ENCODE peak calls at places on chromosomes 13 and 19, in nine cellular contexts. One of them, this sample, is unnamed.

GRCh38 chr13:50612717-50613116 is 230.8 kb downstream of the DLEU7 start:
- DNase-seq in A673: no peak
- DNase-seq in mucosa of descending colon: no peak
- DNase-seq in CD4-positive, CD25-positive, alpha-beta regulatory T cell: no peak
- DNase-seq in RWPE2: no peak
- DNase-seq in fibroblast of lung: no peak
- DNase-seq in fibroblast of the aortic adventitia: no peak
- DNase-seq in neuronal stem cell: no peak
- DNase-seq in HAP-1: no peak
- DNase-seq in this sample: no peak

GRCh38 chr13:45105895-45106294 is 14.4 kb upstream of the GTF2F2 start:
- DNase-seq in A673: no peak
- DNase-seq in mucosa of descending colon: no peak
- DNase-seq in CD4-positive, CD25-positive, alpha-beta regulatory T cell: no peak
- DNase-seq in RWPE2: no peak
- DNase-seq in fibroblast of lung: peak
- DNase-seq in fibroblast of the aortic adventitia: no peak
- DNase-seq in neuronal stem cell: no peak
- DNase-seq in HAP-1: no peak
- DNase-seq in this sample: no peak

GRCh38 chr19:12733369-12733896 is 1.1 kb downstream of the TRIR start:
- DNase-seq in A673: peak
- DNase-seq in mucosa of descending colon: no peak
- DNase-seq in CD4-positive, CD25-positive, alpha-beta regulatory T cell: peak
- DNase-seq in RWPE2: no peak
- DNase-seq in fibroblast of lung: peak
- DNase-seq in fibroblast of the aortic adventitia: peak
- DNase-seq in neuronal stem cell: peak
- DNase-seq in HAP-1: peak
- DNase-seq in this sample: no peak

GRCh38 chr19:42850981-42851717 is 28.4 kb downstream of the PSG1 start:
- DNase-seq in A673: peak
- DNase-seq in mucosa of descending colon: no peak
- DNase-seq in CD4-positive, CD25-positive, alpha-beta regulatory T cell: no peak
- DNase-seq in RWPE2: peak
- DNase-seq in fibroblast of lung: peak
- DNase-seq in fibroblast of the aortic adventitia: peak
- DNase-seq in neuronal stem cell: no peak
- DNase-seq in HAP-1: no peak
- DNase-seq in this sample: no peak

GRCh38 chr13:72166102-72166660 is 299.2 kb upstream of the DACH1 start:
- DNase-seq in A673: no peak
- DNase-seq in mucosa of descending colon: no peak
- DNase-seq in CD4-positive, CD25-positive, alpha-beta regulatory T cell: no peak
- DNase-seq in RWPE2: no peak
- DNase-seq in fibroblast of lung: no peak
- DNase-seq in fibroblast of the aortic adventitia: no peak
- DNase-seq in neuronal stem cell: no peak
- DNase-seq in HAP-1: no peak
- DNase-seq in this sample: no peak

GRCh38 chr19:1882786-1883692 is 2.3 kb downstream of the ABHD17A start:
- DNase-seq in A673: no peak
- DNase-seq in mucosa of descending colon: no peak
- DNase-seq in CD4-positive, CD25-positive, alpha-beta regulatory T cell: no peak
- DNase-seq in RWPE2: no peak
- DNase-seq in fibroblast of lung: no peak
- DNase-seq in fibroblast of the aortic adventitia: no peak
- DNase-seq in neuronal stem cell: no peak
- DNase-seq in HAP-1: no peak
- DNase-seq in this sample: no peak

GRCh38 chr13:44048326-44048725 is 168.6 kb downstream of the LACC1 start:
- DNase-seq in A673: peak
- DNase-seq in mucosa of descending colon: no peak
- DNase-seq in CD4-positive, CD25-positive, alpha-beta regulatory T cell: no peak
- DNase-seq in RWPE2: no peak
- DNase-seq in fibroblast of lung: peak
- DNase-seq in fibroblast of the aortic adventitia: peak
- DNase-seq in neuronal stem cell: no peak
- DNase-seq in HAP-1: no peak
- DNase-seq in this sample: no peak

GRCh38 chr19:1171755-1172352 is 2.2 kb downstream of the SBNO2 start:
- DNase-seq in A673: peak
- DNase-seq in mucosa of descending colon: peak
- DNase-seq in CD4-positive, CD25-positive, alpha-beta regulatory T cell: no peak
- DNase-seq in RWPE2: peak
- DNase-seq in fibroblast of lung: no peak
- DNase-seq in fibroblast of the aortic adventitia: peak
- DNase-seq in neuronal stem cell: no peak
- DNase-seq in HAP-1: no peak
- DNase-seq in this sample: no peak

GRCh38 chr19:53903055-53903680 is 5.9 kb upstream of the CACNG7 start:
- DNase-seq in A673: peak
- DNase-seq in mucosa of descending colon: no peak
- DNase-seq in CD4-positive, CD25-positive, alpha-beta regulatory T cell: peak
- DNase-seq in RWPE2: no peak
- DNase-seq in fibroblast of lung: peak
- DNase-seq in fibroblast of the aortic adventitia: peak
- DNase-seq in neuronal stem cell: peak
- DNase-seq in HAP-1: no peak
- DNase-seq in this sample: no peak

GRCh38 chr13:28327761-28328607 is 166.9 kb downstream of the FLT1 start:
- DNase-seq in A673: no peak
- DNase-seq in mucosa of descending colon: no peak
- DNase-seq in CD4-positive, CD25-positive, alpha-beta regulatory T cell: no peak
- DNase-seq in RWPE2: no peak
- DNase-seq in fibroblast of lung: no peak
- DNase-seq in fibroblast of the aortic adventitia: peak
- DNase-seq in neuronal stem cell: no peak
- DNase-seq in HAP-1: no peak
- DNase-seq in this sample: no peak

GRCh38 chr19:1807695-1808394 is 4.2 kb downstream of the ATP8B3 start:
- DNase-seq in A673: no peak
- DNase-seq in mucosa of descending colon: peak
- DNase-seq in CD4-positive, CD25-positive, alpha-beta regulatory T cell: no peak
- DNase-seq in RWPE2: no peak
- DNase-seq in fibroblast of lung: no peak
- DNase-seq in fibroblast of the aortic adventitia: no peak
- DNase-seq in neuronal stem cell: no peak
- DNase-seq in HAP-1: no peak
- DNase-seq in this sample: no peak

GRCh38 chr19:46828484-46828883 is 22.2 kb downstream of the AP2S1 start:
- DNase-seq in A673: no peak
- DNase-seq in mucosa of descending colon: no peak
- DNase-seq in CD4-positive, CD25-positive, alpha-beta regulatory T cell: no peak
- DNase-seq in RWPE2: no peak
- DNase-seq in fibroblast of lung: peak
- DNase-seq in fibroblast of the aortic adventitia: no peak
- DNase-seq in neuronal stem cell: no peak
- DNase-seq in HAP-1: no peak
- DNase-seq in this sample: no peak

GRCh38 chr19:55688422-55689218 is 13.6 kb downstream of the EPN1 start:
- DNase-seq in A673: no peak
- DNase-seq in mucosa of descending colon: peak
- DNase-seq in CD4-positive, CD25-positive, alpha-beta regulatory T cell: no peak
- DNase-seq in RWPE2: peak
- DNase-seq in fibroblast of lung: no peak
- DNase-seq in fibroblast of the aortic adventitia: no peak
- DNase-seq in neuronal stem cell: no peak
- DNase-seq in HAP-1: no peak
- DNase-seq in this sample: peak

GRCh38 chr13:44101347-44102083 is 221.8 kb downstream of the LACC1 start:
- DNase-seq in A673: no peak
- DNase-seq in mucosa of descending colon: no peak
- DNase-seq in CD4-positive, CD25-positive, alpha-beta regulatory T cell: no peak
- DNase-seq in RWPE2: no peak
- DNase-seq in fibroblast of lung: no peak
- DNase-seq in fibroblast of the aortic adventitia: no peak
- DNase-seq in neuronal stem cell: no peak
- DNase-seq in HAP-1: no peak
- DNase-seq in this sample: no peak

GRCh38 chr19:23116802-23117571 is at the start of gene ZNF730:
- DNase-seq in A673: peak
- DNase-seq in mucosa of descending colon: peak
- DNase-seq in CD4-positive, CD25-positive, alpha-beta regulatory T cell: peak
- DNase-seq in RWPE2: peak
- DNase-seq in fibroblast of lung: peak
- DNase-seq in fibroblast of the aortic adventitia: peak
- DNase-seq in neuronal stem cell: peak
- DNase-seq in HAP-1: peak
- DNase-seq in this sample: peak

GRCh38 chr13:66618702-66619101 is 611.4 kb downstream of the PCDH9 start:
- DNase-seq in A673: peak
- DNase-seq in mucosa of descending colon: no peak
- DNase-seq in CD4-positive, CD25-positive, alpha-beta regulatory T cell: no peak
- DNase-seq in RWPE2: no peak
- DNase-seq in fibroblast of lung: peak
- DNase-seq in fibroblast of the aortic adventitia: peak
- DNase-seq in neuronal stem cell: no peak
- DNase-seq in HAP-1: peak
- DNase-seq in this sample: no peak

GRCh38 chr19:4326837-4327251 is 11.8 kb downstream of the STAP2 start:
- DNase-seq in A673: peak
- DNase-seq in mucosa of descending colon: no peak
- DNase-seq in CD4-positive, CD25-positive, alpha-beta regulatory T cell: no peak
- DNase-seq in RWPE2: no peak
- DNase-seq in fibroblast of lung: no peak
- DNase-seq in fibroblast of the aortic adventitia: no peak
- DNase-seq in neuronal stem cell: peak
- DNase-seq in HAP-1: no peak
- DNase-seq in this sample: no peak
- H3K4me3 ChIP-seq in A673: peak
- H3K4me3 ChIP-seq in mucosa of descending colon: no peak
- H3K4me3 ChIP-seq in CD4-positive, CD25-positive, alpha-beta regulatory T cell: no peak
- H3K4me3 ChIP-seq in RWPE2: no peak
- H3K4me3 ChIP-seq in fibroblast of lung: no peak
- H3K4me3 ChIP-seq in fibroblast of the aortic adventitia: no peak
- H3K4me3 ChIP-seq in neuronal stem cell: no peak
- H3K4me3 ChIP-seq in HAP-1: peak
- H3K4me3 ChIP-seq in this sample: no peak

GRCh38 chr13:42875448-42876269 is 94.3 kb downstream of the FAM216B start:
- DNase-seq in A673: peak
- DNase-seq in mucosa of descending colon: no peak
- DNase-seq in CD4-positive, CD25-positive, alpha-beta regulatory T cell: no peak
- DNase-seq in RWPE2: no peak
- DNase-seq in fibroblast of lung: peak
- DNase-seq in fibroblast of the aortic adventitia: peak
- DNase-seq in neuronal stem cell: peak
- DNase-seq in HAP-1: peak
- DNase-seq in this sample: no peak

GRCh38 chr13:42876810-42877550 is 95.6 kb downstream of the FAM216B start:
- DNase-seq in A673: no peak
- DNase-seq in mucosa of descending colon: no peak
- DNase-seq in CD4-positive, CD25-positive, alpha-beta regulatory T cell: no peak
- DNase-seq in RWPE2: no peak
- DNase-seq in fibroblast of lung: peak
- DNase-seq in fibroblast of the aortic adventitia: peak
- DNase-seq in neuronal stem cell: no peak
- DNase-seq in HAP-1: no peak
- DNase-seq in this sample: no peak

GRCh38 chr13:42878721-42879120 is 97.3 kb downstream of the FAM216B start:
- DNase-seq in A673: no peak
- DNase-seq in mucosa of descending colon: no peak
- DNase-seq in CD4-positive, CD25-positive, alpha-beta regulatory T cell: no peak
- DNase-seq in RWPE2: no peak
- DNase-seq in fibroblast of lung: no peak
- DNase-seq in fibroblast of the aortic adventitia: peak
- DNase-seq in neuronal stem cell: no peak
- DNase-seq in HAP-1: no peak
- DNase-seq in this sample: no peak

GRCh38 chr13:42873081-42873480 is 91.7 kb downstream of the FAM216B start:
- DNase-seq in A673: no peak
- DNase-seq in mucosa of descending colon: no peak
- DNase-seq in CD4-positive, CD25-positive, alpha-beta regulatory T cell: no peak
- DNase-seq in RWPE2: no peak
- DNase-seq in fibroblast of lung: no peak
- DNase-seq in fibroblast of the aortic adventitia: no peak
- DNase-seq in neuronal stem cell: no peak
- DNase-seq in HAP-1: no peak
- DNase-seq in this sample: no peak

GRCh38 chr13:42876270-42876714 is 94.9 kb downstream of the FAM216B start:
- DNase-seq in A673: no peak
- DNase-seq in mucosa of descending colon: no peak
- DNase-seq in CD4-positive, CD25-positive, alpha-beta regulatory T cell: no peak
- DNase-seq in RWPE2: no peak
- DNase-seq in fibroblast of lung: no peak
- DNase-seq in fibroblast of the aortic adventitia: no peak
- DNase-seq in neuronal stem cell: no peak
- DNase-seq in HAP-1: no peak
- DNase-seq in this sample: no peak
- H3K4me3 ChIP-seq in A673: no peak
- H3K4me3 ChIP-seq in mucosa of descending colon: no peak
- H3K4me3 ChIP-seq in CD4-positive, CD25-positive, alpha-beta regulatory T cell: no peak
- H3K4me3 ChIP-seq in RWPE2: no peak
- H3K4me3 ChIP-seq in fibroblast of lung: no peak
- H3K4me3 ChIP-seq in fibroblast of the aortic adventitia: no peak
- H3K4me3 ChIP-seq in neuronal stem cell: no peak
- H3K4me3 ChIP-seq in HAP-1: no peak
- H3K4me3 ChIP-seq in this sample: no peak

GRCh38 chr13:112905086-112905485 is 63.9 kb upstream of the MCF2L start:
- DNase-seq in A673: no peak
- DNase-seq in mucosa of descending colon: no peak
- DNase-seq in CD4-positive, CD25-positive, alpha-beta regulatory T cell: no peak
- DNase-seq in RWPE2: no peak
- DNase-seq in fibroblast of lung: no peak
- DNase-seq in fibroblast of the aortic adventitia: no peak
- DNase-seq in neuronal stem cell: no peak
- DNase-seq in HAP-1: no peak
- DNase-seq in this sample: no peak
- H3K4me3 ChIP-seq in A673: no peak
- H3K4me3 ChIP-seq in mucosa of descending colon: no peak
- H3K4me3 ChIP-seq in CD4-positive, CD25-positive, alpha-beta regulatory T cell: no peak
- H3K4me3 ChIP-seq in RWPE2: no peak
- H3K4me3 ChIP-seq in fibroblast of lung: no peak
- H3K4me3 ChIP-seq in fibroblast of the aortic adventitia: no peak
- H3K4me3 ChIP-seq in neuronal stem cell: no peak
- H3K4me3 ChIP-seq in HAP-1: no peak
- H3K4me3 ChIP-seq in this sample: no peak

DNA sequence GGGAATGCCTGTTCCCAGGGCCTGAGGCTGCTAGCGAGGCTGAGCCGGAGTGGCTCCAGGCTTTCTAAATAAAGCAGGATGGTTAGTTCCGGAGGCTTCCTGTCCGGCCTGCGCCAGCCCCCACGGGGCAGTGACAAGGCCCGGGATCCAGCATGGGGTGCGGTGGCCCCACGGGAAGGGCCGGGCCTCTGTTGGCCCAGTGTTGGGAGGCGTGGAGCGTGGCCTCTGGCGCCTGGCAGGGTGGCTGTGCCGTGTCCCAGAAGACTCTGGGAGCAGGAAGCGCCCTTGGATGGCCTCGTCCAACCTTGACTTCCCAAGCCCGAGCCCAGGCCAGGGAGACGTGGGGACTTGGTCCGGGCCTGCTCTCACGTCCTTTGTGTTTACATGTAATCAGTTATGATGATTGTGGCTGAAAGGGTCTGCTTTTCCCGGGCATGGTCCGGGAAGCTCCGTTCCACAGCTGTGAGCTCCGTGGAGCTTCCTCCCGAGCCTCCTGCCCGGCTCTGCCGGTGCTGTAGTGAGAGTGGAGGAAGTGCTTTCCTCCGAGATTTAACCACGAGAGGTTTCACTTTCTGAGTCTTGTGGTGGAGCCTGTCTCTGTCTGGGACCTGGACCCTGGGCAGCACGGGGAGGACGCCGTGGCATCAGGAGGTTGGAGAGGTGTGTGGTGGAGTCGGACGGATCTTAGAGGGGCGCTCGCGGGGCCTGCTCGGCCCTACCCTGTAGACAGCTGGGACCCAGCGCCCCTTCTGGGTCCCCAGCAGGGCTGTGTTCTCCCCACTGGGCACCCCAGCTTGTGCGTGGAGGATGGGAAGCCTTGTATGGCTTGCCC is 4.6 kb downstream of the GNA11 start:
- DNase-seq in A673: no peak
- DNase-seq in mucosa of descending colon: peak
- DNase-seq in CD4-positive, CD25-positive, alpha-beta regulatory T cell: peak
- DNase-seq in RWPE2: no peak
- DNase-seq in fibroblast of lung: peak
- DNase-seq in fibroblast of the aortic adventitia: peak
- DNase-seq in neuronal stem cell: no peak
- DNase-seq in HAP-1: no peak
- DNase-seq in this sample: peak
- H3K4me3 ChIP-seq in A673: no peak
- H3K4me3 ChIP-seq in mucosa of descending colon: no peak
- H3K4me3 ChIP-seq in CD4-positive, CD25-positive, alpha-beta regulatory T cell: no peak
- H3K4me3 ChIP-seq in RWPE2: peak
- H3K4me3 ChIP-seq in fibroblast of lung: peak
- H3K4me3 ChIP-seq in fibroblast of the aortic adventitia: peak
- H3K4me3 ChIP-seq in neuronal stem cell: no peak
- H3K4me3 ChIP-seq in HAP-1: no peak
- H3K4me3 ChIP-seq in this sample: peak

This sample was measured in upper lobe of left lung.